ENCODE peak calls at places on chromosome 2, in ten cellular contexts. B is SJSA1, C is fibroblast of lung, M is transverse colon, G is uterus, Q is ovary, U is kidney, E is cardiac muscle cell, A is lower lobe of right lung, K is ascending aorta. L is an unnamed sample. For H3K4me1 and H3K9me3, the result is how much of the 10 kb centered on the place peaks cover.

GRCh38 chr2:134177351-134177931 is 76.4 kb upstream of the MGAT5 start:
- DNase-seq in B (no peak), C (peak), M (no peak), G (no peak), Q (no peak), U (no peak), E (no peak), A (no peak), K (no peak), L (no peak)

GRCh38 chr2:216287251-216287650 is 85.0 kb downstream of the MARCHF4 start:
- DNase-seq in B (no peak), C (no peak), M (no peak), G (no peak), Q (no peak), U (no peak), E (no peak), A (no peak), K (no peak), L (no peak)

GRCh38 chr2:152617464-152618187 is 99.6 kb downstream of the PRPF40A start:
- DNase-seq in B (no peak), C (peak), M (no peak), G (no peak), Q (no peak), U (no peak), E (no peak), A (no peak), K (no peak), L (no peak)

GRCh38 chr2:202127793-202128215 is 54.7 kb downstream of the KIAA2012 start:
- DNase-seq in B (no peak), C (no peak), M (no peak), G (no peak), Q (no peak), U (no peak), E (no peak), A (no peak), K (no peak), L (no peak)

GRCh38 chr2:88176352-88176952 is 6.3 kb downstream of the THNSL2 start:
- DNase-seq in B (no peak), C (no peak), M (no peak), G (no peak), Q (no peak), U (no peak), E (peak), A (no peak), K (no peak), L (no peak)

GRCh38 chr2:217947341-217948316 is 55.2 kb downstream of the TNS1 start:
- DNase-seq in B (no peak), C (no peak), M (no peak), G (peak), Q (no peak), U (no peak), E (no peak), A (peak), K (no peak), L (no peak)

GRCh38 chr2:125280276-125280675 is 1255.2 kb downstream of the CNTNAP5 start:
- DNase-seq in B (no peak), C (no peak), M (no peak), G (no peak), Q (no peak), U (no peak), E (no peak), A (no peak), K (no peak), L (no peak)

GRCh38 chr2:201987426-201987825 is 46.2 kb upstream of the FZD7 start:
- DNase-seq in B (no peak), C (no peak), M (no peak), G (no peak), Q (no peak), U (no peak), E (no peak), A (no peak), K (no peak), L (no peak)

GRCh38 chr2:71889991-71890684 is 257.5 kb downstream of the CYP26B1 start:
- DNase-seq in B (no peak), C (peak), M (no peak), G (no peak), Q (no peak), U (no peak), E (no peak), A (no peak), K (no peak), L (no peak)

GRCh38 chr2:196284033-196284844 is 112.9 kb upstream of the STK17B start:
- DNase-seq in B (no peak), C (peak), M (no peak), G (no peak), Q (no peak), U (no peak), E (no peak), A (no peak), K (no peak), L (no peak)

GRCh38 chr2:37896319-37896718 is 28.8 kb upstream of the RMDN2 start:
- DNase-seq in B (no peak), C (no peak), M (no peak), G (no peak), Q (no peak), U (no peak), E (no peak), A (no peak), K (no peak), L (no peak)

GRCh38 chr2:229586012-229586411 is 128.3 kb downstream of the DNER start:
- DNase-seq in B (no peak), C (peak), M (no peak), G (no peak), Q (no peak), U (no peak), E (no peak), A (no peak), K (no peak), L (peak)

GRCh38 chr2:209094221-209094620 is 329.6 kb upstream of the MAP2 start:
- DNase-seq in B (no peak), C (no peak), M (no peak), G (no peak), Q (no peak), U (no peak), E (no peak), A (no peak), K (no peak), L (no peak)

GRCh38 chr2:95299961-95300360 is 2.8 kb downstream of the KCNIP3 start:
- DNase-seq in B (no peak), C (no peak), M (no peak), G (no peak), Q (no peak), U (no peak), E (no peak), A (no peak), K (no peak), L (no peak)

GRCh38 chr2:150888337-150888736 is 373.3 kb downstream of the RBM43 start:
- DNase-seq in B (no peak), C (peak), M (no peak), G (no peak), Q (no peak), U (no peak), E (no peak), A (no peak), K (no peak), L (no peak)

DNA sequence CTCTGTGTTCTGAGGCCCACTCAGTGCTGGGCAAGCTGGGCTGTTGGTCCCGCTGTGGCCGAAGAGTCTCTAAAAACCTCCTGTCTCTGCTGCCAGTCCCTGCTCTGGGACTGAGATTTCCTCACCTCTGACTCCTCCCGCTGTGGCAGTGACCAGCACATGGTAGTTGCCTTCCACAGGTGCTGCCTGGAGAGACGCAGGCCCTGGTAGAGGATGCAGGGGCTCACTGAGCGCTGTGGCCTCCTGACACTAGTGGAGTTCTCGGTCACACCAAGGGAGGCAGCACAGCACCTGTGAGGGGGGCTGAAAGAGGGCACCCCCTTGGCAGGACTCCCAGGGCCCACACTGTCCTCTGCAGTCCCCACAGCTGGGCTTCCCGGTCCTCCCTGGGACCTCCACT is 3.8 kb upstream of the ASB1 start:
- DNase-seq in B (no peak), C (no peak), M (no peak), G (no peak), Q (no peak), U (no peak), E (no peak), A (no peak), K (no peak), L (no peak)
- H3K4me1 ChIP-seq in B (under half), C (under half), M (under half), G (under half), Q (under half), U (under half), E (under half), A (under half), K (under half), L (under half)

GRCh38 chr2:81194581-81194980 is 890.0 kb upstream of the LRRTM1 start:
- DNase-seq in B (peak), C (no peak), M (no peak), G (no peak), Q (no peak), U (peak), E (no peak), A (peak), K (no peak), L (no peak)
- H3K9me3 ChIP-seq in B (under half), C (under half), M (under half), G (under half), Q (under half), U (under half), E (under half), A (under half), K (under half), L (under half)

GRCh38 chr2:8541223-8541622 is 140.6 kb upstream of the ID2 start:
- DNase-seq in B (no peak), C (no peak), M (no peak), G (peak), Q (no peak), U (no peak), E (no peak), A (no peak), K (no peak), L (no peak)
- H3K4me1 ChIP-seq in B (under half), C (under half), M (under half), G (under half), Q (under half), U (under half), E (half or more), A (half or more), K (under half), L (under half)

GRCh38 chr2:176160251-176161040 is 3.3 kb downstream of the HOXD3 start:
- DNase-seq in B (no peak), C (peak), M (no peak), G (no peak), Q (peak), U (peak), E (no peak), A (no peak), K (no peak), L (no peak)
- H3K9me3 ChIP-seq in B (under half), C (under half), M (under half), G (under half), Q (under half), U (under half), E (under half), A (under half), K (under half), L (under half)

DNA sequence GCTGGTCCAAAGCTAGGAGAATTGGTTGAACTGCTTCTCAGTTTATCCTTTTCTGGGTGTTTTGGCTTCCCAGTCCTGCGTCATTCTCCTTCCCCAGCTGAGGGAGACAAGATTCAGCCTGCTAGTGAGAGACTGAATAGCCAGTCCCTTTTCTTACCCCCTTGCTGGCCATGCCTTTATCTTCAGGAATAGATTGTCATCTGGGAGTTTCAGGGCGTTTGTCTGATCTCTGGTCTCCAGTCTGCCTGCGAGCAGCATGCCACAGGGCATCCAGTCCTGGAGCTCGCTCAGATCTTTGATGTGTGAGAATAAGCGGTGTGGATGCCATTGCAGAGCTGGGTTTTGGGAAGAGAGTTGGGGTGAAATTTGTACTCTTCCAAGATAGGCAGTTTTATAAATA is 5.8 kb downstream of the MYO1B start:
- DNase-seq in B (no peak), C (no peak), M (no peak), G (no peak), Q (no peak), U (no peak), E (no peak), A (no peak), K (no peak), L (no peak)
- H3K4me1 ChIP-seq in B (under half), C (under half), M (under half), G (under half), Q (under half), U (under half), E (under half), A (half or more), K (under half), L (half or more)

GRCh38 chr2:236318401-236318800 is 54.2 kb upstream of the ASB18 start:
- DNase-seq in B (no peak), C (no peak), M (no peak), G (no peak), Q (no peak), U (no peak), E (no peak), A (no peak), K (no peak), L (no peak)
- H3K9me3 ChIP-seq in B (under half), C (under half), M (under half), G (under half), Q (under half), U (under half), E (under half), A (under half), K (under half), L (under half)

GRCh38 chr2:285506-285905 is 2.4 kb downstream of the ALKAL2 start:
- DNase-seq in B (no peak), C (peak), M (no peak), G (no peak), Q (no peak), U (no peak), E (no peak), A (no peak), K (no peak), L (no peak)
- H3K4me1 ChIP-seq in B (under half), C (under half), M (under half), G (under half), Q (under half), U (under half), E (under half), A (under half), K (under half), L (under half)

GRCh38 chr2:120650022-120650644 is 85.5 kb upstream of the GLI2 start:
- DNase-seq in B (no peak), C (no peak), M (no peak), G (no peak), Q (no peak), U (no peak), E (no peak), A (no peak), K (no peak), L (no peak)
- H3K9me3 ChIP-seq in B (under half), C (under half), M (under half), G (under half), Q (under half), U (under half), E (under half), A (under half), K (under half), L (under half)

L was measured in keratinocyte.